ENCODE peak calls at places on chromosome 4, in seven cellular contexts. S, X, J, L, H, R and O are unnamed samples.

GRCh38 chr4:113142351-113142750 is 92.9 kb downstream of the ANK2 start:
- DNase-seq in X (no peak), H (no peak), L (no peak), S (no peak), R (no peak), J (no peak), O (no peak)

GRCh38 chr4:92791876-92792490 is 488.2 kb downstream of the GRID2 start:
- DNase-seq in X (no peak), H (no peak), R (no peak), L (no peak), S (no peak), J (no peak), O (no peak)

GRCh38 chr4:113742643-113743042 is 18.9 kb downstream of the CAMK2D start:
- DNase-seq in J (no peak), H (no peak), X (no peak), L (no peak), S (no peak), R (no peak), O (no peak)

GRCh38 chr4:3436048-3436797 is 5.5 kb upstream of the HGFAC start:
- DNase-seq in H (no peak), R (no peak), L (no peak), X (no peak), S (no peak), J (no peak), O (no peak)

GRCh38 chr4:140777401-140777800 is 21.2 kb upstream of the TBC1D9 start:
- DNase-seq in R (no peak), X (no peak), H (no peak), S (no peak), J (no peak), L (no peak), O (no peak)

GRCh38 chr4:156322592-156322991 is 368.9 kb upstream of the CTSO start:
- DNase-seq in R (no peak), X (no peak), H (no peak), J (no peak), S (no peak), L (no peak), O (no peak)

GRCh38 chr4:94877973-94878372 is 120.2 kb downstream of the BMPR1B start:
- DNase-seq in S (no peak), L (no peak), J (no peak), R (no peak), H (no peak), X (no peak), O (no peak)

GRCh38 chr4:184250795-184251679 is 33.4 kb upstream of the ENPP6 start:
- DNase-seq in R (no peak), L (no peak), X (no peak), S (peak), J (no peak), H (no peak), O (no peak)

GRCh38 chr4:26284536-26284935 is 36.3 kb upstream of the RBPJ start:
- DNase-seq in H (no peak), J (no peak), L (no peak), S (no peak), R (no peak), X (no peak), O (no peak)

GRCh38 chr4:73682508-73682907 is 57.9 kb upstream of the CXCL8 start:
- DNase-seq in H (no peak), L (no peak), S (no peak), R (no peak), J (no peak), X (no peak), O (no peak)

GRCh38 chr4:169439244-169439643 is 168.5 kb upstream of the SH3RF1 start:
- DNase-seq in S (no peak), R (no peak), H (no peak), J (no peak), X (no peak), L (no peak), O (no peak)